ENCODE peak calls at places on chromosomes 4 and X, in ten cellular contexts. One of them, this sample, is unnamed.

GRCh38 chr4:165379662-165380061 is 854 bp downstream of the CPE start:
- DNase-seq in K562: no peak
- DNase-seq in DND-41: no peak
- DNase-seq in right atrium auricular region: no peak
- DNase-seq in CD8-positive, alpha-beta T cell: no peak
- DNase-seq in astrocyte: peak; percentile 25
- DNase-seq in fibroblast of lung: peak; percentile 44
- DNase-seq in aorta: peak; percentile 77
- DNase-seq in ovary: peak; percentile 27
- DNase-seq in IMR-90: no peak
- DNase-seq in this sample: no peak

GRCh38 chrX:1500701-1501624 is 36.0 kb downstream of the P2RY8 start:
- DNase-seq in CD8-positive, alpha-beta T cell: no peak
- DNase-seq in astrocyte: no peak
- DNase-seq in DND-41: peak; percentile 56
- DNase-seq in fibroblast of lung: no peak
- DNase-seq in aorta: peak; percentile 63
- DNase-seq in right atrium auricular region: peak; percentile 54
- DNase-seq in K562: no peak
- DNase-seq in IMR-90: no peak
- DNase-seq in ovary: no peak
- DNase-seq in this sample: peak; percentile 41

GRCh38 chr4:168886361-168886760 is 123.7 kb downstream of the CBR4 start:
- DNase-seq in fibroblast of lung: peak; percentile 81
- DNase-seq in ovary: no peak
- DNase-seq in right atrium auricular region: no peak
- DNase-seq in DND-41: no peak
- DNase-seq in IMR-90: peak; percentile 81
- DNase-seq in CD8-positive, alpha-beta T cell: no peak
- DNase-seq in astrocyte: peak; percentile 72
- DNase-seq in aorta: no peak
- DNase-seq in K562: no peak
- DNase-seq in this sample: no peak

GRCh38 chrX:17474892-17475291 is 99.9 kb downstream of the NHS start:
- DNase-seq in K562: no peak
- DNase-seq in aorta: no peak
- DNase-seq in astrocyte: peak; percentile 76
- DNase-seq in DND-41: no peak
- DNase-seq in IMR-90: peak; percentile 55
- DNase-seq in fibroblast of lung: peak; percentile 84
- DNase-seq in right atrium auricular region: no peak
- DNase-seq in ovary: no peak
- DNase-seq in CD8-positive, alpha-beta T cell: no peak
- DNase-seq in this sample: no peak

GRCh38 chr4:110119347-110119746 is 79.1 kb downstream of the ELOVL6 start:
- DNase-seq in astrocyte: no peak
- DNase-seq in fibroblast of lung: no peak
- DNase-seq in IMR-90: no peak
- DNase-seq in aorta: no peak
- DNase-seq in DND-41: peak; percentile 34
- DNase-seq in K562: no peak
- DNase-seq in right atrium auricular region: no peak
- DNase-seq in CD8-positive, alpha-beta T cell: no peak
- DNase-seq in ovary: no peak
- DNase-seq in this sample: no peak

GRCh38 chr4:74038161-74039064 is at the start of gene CXCL3:
- DNase-seq in astrocyte: no peak
- DNase-seq in fibroblast of lung: peak; percentile 40
- DNase-seq in IMR-90: peak; percentile 40
- DNase-seq in DND-41: peak; percentile 56
- DNase-seq in aorta: peak; percentile 91
- DNase-seq in K562: peak; percentile 85
- DNase-seq in ovary: peak; percentile 51
- DNase-seq in CD8-positive, alpha-beta T cell: peak; percentile 20
- DNase-seq in right atrium auricular region: peak; percentile 75
- DNase-seq in this sample: no peak

GRCh38 chrX:25049347-25049746 is 33.6 kb upstream of the ARX start:
- DNase-seq in aorta: no peak
- DNase-seq in right atrium auricular region: no peak
- DNase-seq in astrocyte: no peak
- DNase-seq in IMR-90: no peak
- DNase-seq in CD8-positive, alpha-beta T cell: no peak
- DNase-seq in ovary: no peak
- DNase-seq in fibroblast of lung: peak; percentile 20
- DNase-seq in DND-41: peak; percentile 30
- DNase-seq in K562: no peak
- DNase-seq in this sample: no peak

GRCh38 chr4:73750730-73751129 is 10.4 kb downstream of the CXCL8 start:
- DNase-seq in IMR-90: no peak
- DNase-seq in fibroblast of lung: no peak
- DNase-seq in ovary: no peak
- DNase-seq in CD8-positive, alpha-beta T cell: no peak
- DNase-seq in aorta: no peak
- DNase-seq in astrocyte: no peak
- DNase-seq in K562: no peak
- DNase-seq in DND-41: no peak
- DNase-seq in right atrium auricular region: no peak
- DNase-seq in this sample: no peak

GRCh38 chrX:9728271-9728670 is 37.4 kb downstream of the GPR143 start:
- DNase-seq in fibroblast of lung: no peak
- DNase-seq in ovary: no peak
- DNase-seq in K562: no peak
- DNase-seq in DND-41: no peak
- DNase-seq in IMR-90: no peak
- DNase-seq in CD8-positive, alpha-beta T cell: no peak
- DNase-seq in right atrium auricular region: no peak
- DNase-seq in aorta: no peak
- DNase-seq in astrocyte: no peak
- DNase-seq in this sample: no peak
- H3K9me3 ChIP-seq in fibroblast of lung: no peaks in the 10 kb centered on the region
- H3K9me3 ChIP-seq in ovary: no peaks in the 10 kb centered on the region
- H3K9me3 ChIP-seq in K562: no peaks in the 10 kb centered on the region
- H3K9me3 ChIP-seq in DND-41: peaks cover 4% of the 10 kb centered on the region
- H3K9me3 ChIP-seq in IMR-90: peaks cover 18% of the 10 kb centered on the region
- H3K9me3 ChIP-seq in CD8-positive, alpha-beta T cell: no peaks in the 10 kb centered on the region
- H3K9me3 ChIP-seq in right atrium auricular region: no peaks in the 10 kb centered on the region
- H3K9me3 ChIP-seq in aorta: peaks cover 1% of the 10 kb centered on the region
- H3K9me3 ChIP-seq in astrocyte: no peaks in the 10 kb centered on the region
- H3K9me3 ChIP-seq in this sample: peaks cover 2% of the 10 kb centered on the region

GRCh38 chrX:48910926-48911406 is 480 bp downstream of the SLC35A2 start:
- DNase-seq in fibroblast of lung: peak; percentile 50
- DNase-seq in K562: peak; percentile 42
- DNase-seq in IMR-90: peak; percentile 21
- DNase-seq in ovary: no peak
- DNase-seq in astrocyte: no peak
- DNase-seq in DND-41: peak; percentile 11
- DNase-seq in aorta: no peak
- DNase-seq in CD8-positive, alpha-beta T cell: no peak
- DNase-seq in right atrium auricular region: no peak
- DNase-seq in this sample: no peak

GRCh38 chrX:48911407-48912182 is at the start of gene SLC35A2:
- DNase-seq in DND-41: peak; percentile 80
- DNase-seq in IMR-90: peak; percentile 64
- DNase-seq in ovary: peak; percentile 81
- DNase-seq in aorta: peak; percentile 93
- DNase-seq in astrocyte: peak; percentile 66
- DNase-seq in right atrium auricular region: peak; percentile 76
- DNase-seq in fibroblast of lung: peak; percentile 77
- DNase-seq in CD8-positive, alpha-beta T cell: peak; percentile 90
- DNase-seq in K562: peak; percentile 80
- DNase-seq in this sample: peak; percentile 85

GRCh38 chrX:48917139-48917980 is 1.5 kb downstream of the PIM2 start:
- DNase-seq in K562: peak; percentile 91
- DNase-seq in aorta: peak; percentile 95
- DNase-seq in right atrium auricular region: peak; percentile 92
- DNase-seq in ovary: peak; percentile 93
- DNase-seq in CD8-positive, alpha-beta T cell: peak; percentile 89
- DNase-seq in astrocyte: peak; percentile 56
- DNase-seq in DND-41: peak; percentile 89
- DNase-seq in IMR-90: peak; percentile 85
- DNase-seq in fibroblast of lung: peak; percentile 76
- DNase-seq in this sample: peak; percentile 92

GRCh38 chrX:48914593-48915493 is 3.4 kb upstream of the SLC35A2 start:
- DNase-seq in right atrium auricular region: no peak
- DNase-seq in aorta: no peak
- DNase-seq in IMR-90: no peak
- DNase-seq in astrocyte: no peak
- DNase-seq in DND-41: no peak
- DNase-seq in ovary: no peak
- DNase-seq in CD8-positive, alpha-beta T cell: no peak
- DNase-seq in fibroblast of lung: no peak
- DNase-seq in K562: no peak
- DNase-seq in this sample: no peak

DNA sequence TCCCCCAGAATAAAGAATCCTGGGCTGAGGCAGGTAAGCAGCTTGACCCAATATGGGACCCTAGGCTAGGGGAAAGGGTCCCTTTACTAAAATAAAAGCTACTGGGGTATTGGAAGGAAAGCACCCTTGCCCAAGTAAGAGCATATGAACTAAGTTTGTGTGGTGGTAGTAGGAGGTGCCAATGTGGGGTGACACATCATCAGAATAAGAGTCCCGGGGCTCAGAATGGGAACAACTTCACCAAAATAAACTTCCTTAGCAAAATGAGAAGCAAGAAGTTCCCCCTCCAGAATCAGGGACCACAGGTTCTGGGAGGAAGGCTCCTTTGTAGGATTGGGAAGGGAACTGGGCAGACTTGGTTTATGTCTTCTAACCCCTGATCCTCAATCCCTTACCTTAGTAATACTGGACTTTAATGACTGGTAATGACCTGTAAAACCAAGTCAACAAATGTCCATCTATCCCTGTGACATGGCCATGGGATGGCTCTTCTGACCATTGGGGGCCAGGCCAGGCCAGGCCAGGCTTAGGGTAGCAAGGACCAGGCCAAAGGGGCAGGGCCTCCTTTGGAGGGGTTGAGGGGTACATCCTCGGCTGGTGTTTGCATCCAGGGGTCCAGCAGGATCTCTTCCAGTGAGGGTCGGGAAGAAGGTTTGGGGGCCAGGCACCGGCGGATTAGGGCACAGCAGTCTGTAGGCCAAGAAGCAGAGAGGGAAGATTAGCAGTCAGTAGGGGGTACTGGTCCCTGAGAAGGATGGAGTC is 2.3 kb upstream of the SLC35A2 start:
- DNase-seq in right atrium auricular region: no peak
- DNase-seq in ovary: no peak
- DNase-seq in astrocyte: no peak
- DNase-seq in DND-41: no peak
- DNase-seq in CD8-positive, alpha-beta T cell: no peak
- DNase-seq in aorta: no peak
- DNase-seq in IMR-90: no peak
- DNase-seq in fibroblast of lung: no peak
- DNase-seq in K562: no peak
- DNase-seq in this sample: peak; percentile 21
- H3K4me1 ChIP-seq in right atrium auricular region: no peaks in the 10 kb centered on the region
- H3K4me1 ChIP-seq in ovary: peaks cover 2% of the 10 kb centered on the region
- H3K4me1 ChIP-seq in astrocyte: peaks cover 19% of the 10 kb centered on the region
- H3K4me1 ChIP-seq in DND-41: peaks cover 44% of the 10 kb centered on the region
- H3K4me1 ChIP-seq in CD8-positive, alpha-beta T cell: peaks cover 48% of the 10 kb centered on the region
- H3K4me1 ChIP-seq in aorta: no peaks in the 10 kb centered on the region
- H3K4me1 ChIP-seq in IMR-90: peaks cover 3% of the 10 kb centered on the region
- H3K4me1 ChIP-seq in fibroblast of lung: no peaks in the 10 kb centered on the region
- H3K4me1 ChIP-seq in K562: peaks cover 34% of the 10 kb centered on the region
- H3K4me1 ChIP-seq in this sample: peaks cover 36% of the 10 kb centered on the region

GRCh38 chrX:44876767-44877166 is 3.8 kb downstream of the KDM6A start:
- DNase-seq in DND-41: no peak
- DNase-seq in astrocyte: no peak
- DNase-seq in K562: no peak
- DNase-seq in ovary: no peak
- DNase-seq in right atrium auricular region: no peak
- DNase-seq in fibroblast of lung: no peak
- DNase-seq in CD8-positive, alpha-beta T cell: no peak
- DNase-seq in aorta: no peak
- DNase-seq in IMR-90: no peak
- DNase-seq in this sample: no peak

GRCh38 chrX:44874481-44875184 is 1.6 kb downstream of the KDM6A start:
- DNase-seq in IMR-90: peak; percentile 49
- DNase-seq in DND-41: peak; percentile 47
- DNase-seq in fibroblast of lung: peak; percentile 57
- DNase-seq in K562: peak; percentile 76
- DNase-seq in CD8-positive, alpha-beta T cell: peak; percentile 45
- DNase-seq in astrocyte: peak; percentile 27
- DNase-seq in aorta: no peak
- DNase-seq in right atrium auricular region: no peak
- DNase-seq in ovary: peak; percentile 39
- DNase-seq in this sample: peak; percentile 44

GRCh38 chrX:44875185-44875489 is 2.1 kb downstream of the KDM6A start:
- DNase-seq in CD8-positive, alpha-beta T cell: no peak
- DNase-seq in astrocyte: no peak
- DNase-seq in ovary: no peak
- DNase-seq in fibroblast of lung: no peak
- DNase-seq in IMR-90: no peak
- DNase-seq in K562: no peak
- DNase-seq in DND-41: no peak
- DNase-seq in right atrium auricular region: no peak
- DNase-seq in aorta: no peak
- DNase-seq in this sample: no peak

GRCh38 chrX:44873415-44874270 is 655 bp downstream of the KDM6A start:
- DNase-seq in aorta: peak; percentile 89
- DNase-seq in ovary: peak; percentile 64
- DNase-seq in fibroblast of lung: peak; percentile 55
- DNase-seq in CD8-positive, alpha-beta T cell: peak; percentile 50
- DNase-seq in IMR-90: peak; percentile 44
- DNase-seq in astrocyte: peak; percentile 22
- DNase-seq in DND-41: peak; percentile 56
- DNase-seq in right atrium auricular region: peak; percentile 68
- DNase-seq in K562: peak; percentile 30
- DNase-seq in this sample: peak; percentile 71

DNA sequence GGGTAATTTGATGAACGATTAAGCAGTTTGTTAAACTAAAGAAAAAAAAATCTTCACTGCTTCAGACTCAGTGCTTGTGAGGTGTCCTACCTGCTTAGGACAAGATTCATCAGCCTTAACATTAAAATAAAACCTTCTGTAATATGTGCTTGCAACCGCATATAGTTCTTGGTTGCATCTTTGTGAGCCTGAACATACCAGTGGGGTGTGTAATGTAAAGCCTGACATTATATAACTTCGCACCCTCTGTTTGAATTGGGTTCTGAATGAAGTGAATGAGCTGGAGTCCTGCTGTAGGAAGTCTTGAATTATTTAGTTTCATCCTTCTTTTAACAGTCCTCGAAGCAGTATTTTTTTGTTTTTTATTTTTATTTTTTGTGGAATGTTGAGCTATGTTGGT is 3.1 kb downstream of the KDM6A start:
- DNase-seq in CD8-positive, alpha-beta T cell: no peak
- DNase-seq in IMR-90: peak; percentile 37
- DNase-seq in astrocyte: peak; percentile 27
- DNase-seq in ovary: no peak
- DNase-seq in aorta: no peak
- DNase-seq in K562: no peak
- DNase-seq in fibroblast of lung: peak; percentile 44
- DNase-seq in right atrium auricular region: no peak
- DNase-seq in DND-41: no peak
- DNase-seq in this sample: no peak
- H3K9me3 ChIP-seq in CD8-positive, alpha-beta T cell: no peaks in the 10 kb centered on the region
- H3K9me3 ChIP-seq in IMR-90: no peaks in the 10 kb centered on the region
- H3K9me3 ChIP-seq in astrocyte: no peaks in the 10 kb centered on the region
- H3K9me3 ChIP-seq in ovary: no peaks in the 10 kb centered on the region
- H3K9me3 ChIP-seq in aorta: no peaks in the 10 kb centered on the region
- H3K9me3 ChIP-seq in K562: no peaks in the 10 kb centered on the region
- H3K9me3 ChIP-seq in fibroblast of lung: no peaks in the 10 kb centered on the region
- H3K9me3 ChIP-seq in right atrium auricular region: no peaks in the 10 kb centered on the region
- H3K9me3 ChIP-seq in DND-41: no peaks in the 10 kb centered on the region
- H3K9me3 ChIP-seq in this sample: no peaks in the 10 kb centered on the region

GRCh38 chrX:79704325-79704724 is 310.2 kb upstream of the TBX22 start:
- DNase-seq in ovary: no peak
- DNase-seq in DND-41: no peak
- DNase-seq in astrocyte: no peak
- DNase-seq in right atrium auricular region: no peak
- DNase-seq in K562: no peak
- DNase-seq in fibroblast of lung: no peak
- DNase-seq in aorta: no peak
- DNase-seq in IMR-90: no peak
- DNase-seq in CD8-positive, alpha-beta T cell: no peak
- DNase-seq in this sample: no peak
- H3K4me1 ChIP-seq in ovary: no peaks in the 10 kb centered on the region
- H3K4me1 ChIP-seq in DND-41: no peaks in the 10 kb centered on the region
- H3K4me1 ChIP-seq in astrocyte: no peaks in the 10 kb centered on the region
- H3K4me1 ChIP-seq in right atrium auricular region: no peaks in the 10 kb centered on the region
- H3K4me1 ChIP-seq in K562: no peaks in the 10 kb centered on the region
- H3K4me1 ChIP-seq in fibroblast of lung: no peaks in the 10 kb centered on the region
- H3K4me1 ChIP-seq in aorta: no peaks in the 10 kb centered on the region
- H3K4me1 ChIP-seq in IMR-90: no peaks in the 10 kb centered on the region
- H3K4me1 ChIP-seq in CD8-positive, alpha-beta T cell: no peaks in the 10 kb centered on the region
- H3K4me1 ChIP-seq in this sample: no peaks in the 10 kb centered on the region

This sample was measured in CD4-positive, CD25-positive, alpha-beta regulatory T cell.